ENCODE peak calls at places on chromosomes 11 and 22, in four cellular contexts. K, X, G and H are unnamed samples.

GRCh38 chr22:27146871-27147591 is 489.6 kb downstream of the MIAT start:
- DNase-seq in K (no peak), X (no peak), G (no peak), H (no peak)

GRCh38 chr22:49641770-49642313 is 185.8 kb downstream of the BRD1 start:
- DNase-seq in K (no peak), X (no peak), G (no peak), H (no peak)

GRCh38 chr11:10504490-10504889 is 36.5 kb downstream of the RNF141 start:
- DNase-seq in K (no peak), X (no peak), G (no peak), H (no peak)

GRCh38 chr11:25566298-25567200 is 765.4 kb upstream of the ANO3 start:
- DNase-seq in K (no peak), X (no peak), G (no peak), H (no peak)

GRCh38 chr11:944711-945470 is 19.2 kb downstream of the AP2A2 start:
- DNase-seq in K (no peak), X (no peak), G (peak; percentile 39), H (no peak)

GRCh38 chr11:34395916-34396555 is 38.2 kb upstream of the ABTB2 start:
- DNase-seq in K (no peak), X (no peak), G (peak; percentile 32), H (no peak)

GRCh38 chr11:61545341-61545740 is 35.5 kb downstream of the SYT7 start:
- DNase-seq in K (peak; percentile 20), X (no peak), G (peak; percentile 42), H (no peak)

GRCh38 chr11:118216621-118217526 is 7.9 kb downstream of the JAML start:
- DNase-seq in K (no peak), X (peak; percentile 46), G (no peak), H (no peak)

GRCh38 chr11:128484172-128484571 is 103.2 kb downstream of the ETS1 start:
- DNase-seq in K (no peak), X (no peak), G (peak; percentile 55), H (no peak)

GRCh38 chr11:114272311-114272710 is 23.9 kb upstream of the NNMT start:
- DNase-seq in K (no peak), X (no peak), G (no peak), H (no peak)

GRCh38 chr11:86990520-86990919 is 35.3 kb upstream of the FZD4 start:
- DNase-seq in K (no peak), X (no peak), G (peak; percentile 22), H (no peak)

GRCh38 chr11:86671386-86672006 is 920 bp downstream of the ME3 start:
- DNase-seq in K (peak; percentile 14), X (peak; percentile 16), G (peak; percentile 53), H (no peak)

GRCh38 chr11:72676874-72677341 is 2.7 kb upstream of the PDE2A start:
- DNase-seq in K (peak; percentile 38), X (peak; percentile 72), G (peak; percentile 32), H (no peak)

GRCh38 chr11:92451081-92451480 is 226.5 kb downstream of the FAT3 start:
- DNase-seq in K (no peak), X (no peak), G (no peak), H (no peak)

GRCh38 chr11:79437981-79438630 is 2.7 kb downstream of the TENM4 start:
- DNase-seq in K (no peak), X (no peak), G (no peak), H (peak; percentile 66)

GRCh38 chr22:50146440-50147228 is 23.9 kb upstream of the PANX2 start:
- DNase-seq in K (no peak), X (no peak), G (peak; percentile 72), H (no peak)

GRCh38 chr11:116882386-116882785 is 45.0 kb upstream of the APOA1 start:
- DNase-seq in K (peak; percentile 7), X (no peak), G (no peak), H (no peak)

GRCh38 chr11:75558939-75559843 is 2.9 kb upstream of the SERPINH1 start:
- DNase-seq in K (no peak), X (no peak), G (no peak), H (no peak)

GRCh38 chr11:32255876-32256275 is 165.0 kb downstream of the RCN1 start:
- DNase-seq in K (no peak), X (no peak), G (no peak), H (no peak)

GRCh38 chr11:57278721-57279095 is 41.7 kb upstream of the APLNR start:
- DNase-seq in K (no peak), X (no peak), G (no peak), H (no peak)

GRCh38 chr22:26853071-26853470 is 195.7 kb downstream of the MIAT start:
- DNase-seq in K (no peak), X (no peak), G (no peak), H (no peak)

GRCh38 chr11:94876645-94877445 is 96.5 kb downstream of the CWC15 start:
- DNase-seq in K (no peak), X (peak; percentile 42), G (peak; percentile 72), H (peak; percentile 78)

GRCh38 chr22:31451709-31452571 is 37.7 kb downstream of the EIF4ENIF1 start:
- DNase-seq in K (peak; percentile 37), X (no peak), G (peak; percentile 52), H (no peak)

GRCh38 chr22:36343070-36343719 is 44.6 kb downstream of the MYH9 start:
- DNase-seq in K (no peak), X (no peak), G (no peak), H (no peak)
- H3K27ac ChIP-seq in K (no peak overlapping the region), X (no peak overlapping the region), G (no peak overlapping the region), H (peak overlapping the region; percentile 100)

GRCh38 chr11:122202161-122202950 is 86.3 kb upstream of the BLID start:
- DNase-seq in K (no peak), X (no peak), G (peak; percentile 60), H (no peak)
- H3K4me1 ChIP-seq in K (no peaks in the 10 kb centered on the region), X (no peaks in the 10 kb centered on the region), G (peaks cover 49% of the 10 kb centered on the region), H (peaks cover 40% of the 10 kb centered on the region)

GRCh38 chr11:7665473-7666291 is 7.6 kb downstream of the CYB5R2 start:
- DNase-seq in K (peak; percentile 82), X (peak; percentile 44), G (peak; percentile 85), H (peak; percentile 80)
- TF ChIP-seq CTCF in K (peak; percentile 93), X (peak; percentile 65), G (peak; percentile 83), H (peak; percentile 80)

DNA sequence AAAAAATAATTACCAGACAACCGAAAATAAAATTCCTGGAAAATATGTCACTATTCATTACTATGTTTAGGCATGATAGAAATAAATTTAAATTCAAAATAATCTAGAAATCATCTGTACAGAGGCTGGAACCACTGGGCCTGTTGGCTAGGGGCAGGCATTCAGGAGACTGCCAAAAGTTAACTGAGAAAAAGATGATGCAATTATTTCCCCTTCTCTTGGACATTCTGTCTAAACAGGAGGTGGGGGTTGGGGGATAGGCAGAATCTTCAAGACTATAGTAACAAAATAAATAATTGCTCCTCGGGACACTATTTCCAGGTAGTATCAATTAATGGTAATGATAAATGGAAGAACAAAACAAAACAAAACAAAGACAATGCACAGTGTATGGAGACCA is 14.1 kb downstream of the BTBD10 start:
- DNase-seq in K (no peak), X (no peak), G (no peak), H (no peak)
- H3K27ac ChIP-seq in K (no peak overlapping the region), X (no peak overlapping the region), G (no peak overlapping the region), H (no peak overlapping the region)

GRCh38 chr22:33841281-33842005 is 78.8 kb downstream of the LARGE1 start:
- DNase-seq in K (no peak), X (no peak), G (no peak), H (no peak)
- H3K4me1 ChIP-seq in K (peaks cover 42% of the 10 kb centered on the region), X (no peaks in the 10 kb centered on the region), G (no peaks in the 10 kb centered on the region), H (no peaks in the 10 kb centered on the region)

DNA sequence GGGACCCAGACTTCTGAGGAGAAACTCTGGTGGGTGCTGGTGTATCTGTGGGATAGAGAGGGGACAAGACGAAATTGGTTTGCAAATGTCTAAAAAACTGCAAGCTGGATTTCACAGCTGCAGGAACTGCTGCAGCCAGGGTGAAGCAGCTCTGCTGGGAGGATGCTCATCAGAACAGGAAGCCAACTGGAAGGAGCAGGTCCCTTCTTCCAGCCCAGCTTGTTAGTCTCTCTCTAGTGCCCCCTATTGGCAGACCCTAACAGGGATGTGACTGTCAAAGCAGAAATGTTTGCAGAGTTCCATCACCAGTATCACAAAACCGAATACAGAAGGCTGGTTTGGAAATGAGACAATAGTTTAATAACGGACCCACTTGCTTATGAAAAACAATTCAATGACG is 74.8 kb upstream of the SLC22A12 start:
- DNase-seq in K (no peak), X (no peak), G (no peak), H (no peak)
- TF ChIP-seq CTCF in K (peak; percentile 27), X (no peak), G (no peak), H (peak; percentile 11)

GRCh38 chr11:3799143-3799542 is 1.8 kb upstream of the NUP98 start:
- DNase-seq in K (no peak), X (no peak), G (no peak), H (no peak)

GRCh38 chr11:3796346-3796745 is 1.0 kb downstream of the NUP98 start:
- DNase-seq in K (no peak), X (no peak), G (no peak), H (no peak)

GRCh38 chr11:3796796-3797328 is 492 bp downstream of the NUP98 start:
- DNase-seq in K (no peak), X (no peak), G (no peak), H (no peak)

GRCh38 chr11:3797329-3798090 is at the start of gene NUP98:
- DNase-seq in K (peak; percentile 99), X (peak; percentile 100), G (peak; percentile 100), H (peak; percentile 99)

GRCh38 chr11:3795131-3796092 is 1.9 kb downstream of the NUP98 start:
- DNase-seq in K (no peak), X (no peak), G (no peak), H (no peak)
- H3K27ac ChIP-seq in K (no peak overlapping the region), X (peak overlapping the region; percentile 94), G (no peak overlapping the region), H (no peak overlapping the region)

DNA sequence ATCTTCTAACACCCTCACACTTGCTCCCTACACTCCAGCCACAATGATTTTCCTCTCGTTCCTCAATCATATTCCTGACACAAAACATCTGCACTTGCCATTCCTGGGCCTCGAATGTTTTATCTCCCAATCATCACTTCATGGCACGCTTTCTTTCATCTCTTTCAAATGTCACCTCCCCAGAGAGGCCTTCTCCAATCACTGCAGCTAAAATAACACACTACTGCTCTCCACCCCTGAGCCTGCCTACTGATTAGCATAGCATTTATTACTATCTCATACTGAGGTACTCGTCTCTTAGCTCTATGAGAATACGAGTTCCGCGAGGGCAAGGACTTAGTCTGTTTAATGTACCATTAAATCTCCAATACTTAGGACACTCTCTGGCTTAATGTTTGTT is 23.5 kb downstream of the NFRKB start:
- DNase-seq in K (no peak), X (no peak), G (no peak), H (no peak)
- H3K4me1 ChIP-seq in K (no peaks in the 10 kb centered on the region), X (no peaks in the 10 kb centered on the region), G (no peaks in the 10 kb centered on the region), H (no peaks in the 10 kb centered on the region)